ENCODE peak calls at places on chromosomes 12 and 14, in seven cellular contexts. Q is neural crest cell, X is progenitor cell of endocrine pancreas, O is tibial nerve, G is WTC11, D is OCI-LY7, F is GM20000. W is an unnamed sample.

GRCh38 chr12:131796754-131797587 is 31.2 kb upstream of the MMP17 start:
- DNase-seq in Q (no peak), X (no peak), O (no peak), G (peak; percentile 65), D (no peak), F (no peak), W (peak; percentile 80)

GRCh38 chr12:122687091-122687490 is 16.1 kb downstream of the HCAR2 start:
- DNase-seq in Q (no peak), X (no peak), O (no peak), G (no peak), D (no peak), F (no peak), W (no peak)

GRCh38 chr12:118371354-118372282 is 1.1 kb downstream of the TAOK3 start:
- DNase-seq in Q (peak; percentile 6), X (peak; percentile 14), O (no peak), G (peak; percentile 35), D (no peak), F (peak; percentile 25), W (peak; percentile 37)

GRCh38 chr12:54175130-54175963 is 13.4 kb downstream of the SMUG1 start:
- DNase-seq in Q (no peak), X (no peak), O (no peak), G (no peak), D (peak; percentile 20), F (peak; percentile 77), W (no peak)

GRCh38 chr12:125330645-125331341 is 265.6 kb downstream of the AACS start:
- DNase-seq in Q (peak; percentile 92), X (peak; percentile 87), O (peak; percentile 58), G (peak; percentile 94), D (peak; percentile 53), F (peak; percentile 87), W (peak; percentile 93)

GRCh38 chr14:68961781-68962584 is 17.1 kb downstream of the ACTN1 start:
- DNase-seq in Q (no peak), X (no peak), O (no peak), G (peak; percentile 63), D (no peak), F (no peak), W (peak; percentile 81)

GRCh38 chr14:33962016-33962415 is 11.1 kb upstream of the EGLN3 start:
- DNase-seq in Q (no peak), X (no peak), O (no peak), G (no peak), D (no peak), F (no peak), W (no peak)

GRCh38 chr12:27491226-27491625 is 32.8 kb upstream of the PPFIBP1 start:
- DNase-seq in Q (no peak), X (no peak), O (no peak), G (no peak), D (no peak), F (no peak), W (no peak)

GRCh38 chr12:25458047-25458552 is 95.0 kb downstream of the LMNTD1 start:
- DNase-seq in Q (no peak), X (no peak), O (peak; percentile 44), G (no peak), D (no peak), F (no peak), W (no peak)

GRCh38 chr14:77498120-77498979 is at the start of gene ISM2:
- DNase-seq in Q (peak; percentile 28), X (peak; percentile 45), O (no peak), G (peak; percentile 63), D (no peak), F (peak; percentile 89), W (peak; percentile 59)

GRCh38 chr12:110647669-110648068 is 33.7 kb downstream of the TCTN1 start:
- DNase-seq in Q (no peak), X (no peak), O (no peak), G (no peak), D (peak; percentile 92), F (no peak), W (no peak)

GRCh38 chr14:69632752-69633151 is 21.4 kb downstream of the SUSD6 start:
- DNase-seq in Q (no peak), X (no peak), O (no peak), G (no peak), D (no peak), F (no peak), W (no peak)

DNA sequence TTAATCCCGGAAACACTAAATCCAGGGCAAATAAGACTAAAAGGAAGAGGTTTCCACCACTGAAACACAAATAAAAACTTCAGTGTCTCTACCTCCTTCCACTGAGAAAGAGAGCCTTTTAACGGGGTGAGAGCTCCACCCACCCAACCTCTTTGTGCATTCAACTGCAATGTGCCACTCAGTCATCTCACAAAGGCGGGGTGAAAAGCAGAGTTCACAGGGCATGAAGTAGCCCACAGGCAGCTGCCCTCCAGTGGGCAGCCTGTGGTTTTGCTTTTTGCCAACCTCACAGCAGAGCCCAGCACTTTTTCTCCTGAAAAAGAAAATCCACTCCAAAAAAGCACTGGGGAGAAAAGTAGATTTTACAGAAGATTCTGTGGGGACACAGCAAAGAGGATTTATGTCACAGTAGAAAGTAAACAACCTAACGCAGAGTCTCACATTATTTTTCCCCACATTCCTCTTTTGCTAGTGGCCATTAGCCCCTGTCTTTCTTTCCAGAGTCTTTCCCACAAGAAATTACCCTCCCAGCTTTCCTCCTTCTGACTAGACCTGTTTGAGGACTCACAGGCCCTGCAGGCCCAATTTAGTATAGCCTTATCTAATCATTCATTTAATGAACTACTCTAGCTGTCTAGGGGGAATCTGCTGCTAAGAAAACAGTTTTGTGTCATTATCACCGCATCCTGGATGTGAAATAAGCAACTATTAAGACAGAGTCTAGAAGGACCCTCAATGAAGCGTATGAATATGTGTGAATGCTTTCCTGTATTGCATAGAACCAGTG is 753.8 kb upstream of the FOXG1 start:
- DNase-seq in Q (peak; percentile 5), X (no peak), O (no peak), G (peak; percentile 14), D (no peak), F (no peak), W (peak; percentile 46)
- TF ChIP-seq CTCF in Q (peak; percentile 37), X (peak; percentile 16), O (no peak), G (no peak), D (no peak), F (no peak), W (peak; percentile 44)

DNA sequence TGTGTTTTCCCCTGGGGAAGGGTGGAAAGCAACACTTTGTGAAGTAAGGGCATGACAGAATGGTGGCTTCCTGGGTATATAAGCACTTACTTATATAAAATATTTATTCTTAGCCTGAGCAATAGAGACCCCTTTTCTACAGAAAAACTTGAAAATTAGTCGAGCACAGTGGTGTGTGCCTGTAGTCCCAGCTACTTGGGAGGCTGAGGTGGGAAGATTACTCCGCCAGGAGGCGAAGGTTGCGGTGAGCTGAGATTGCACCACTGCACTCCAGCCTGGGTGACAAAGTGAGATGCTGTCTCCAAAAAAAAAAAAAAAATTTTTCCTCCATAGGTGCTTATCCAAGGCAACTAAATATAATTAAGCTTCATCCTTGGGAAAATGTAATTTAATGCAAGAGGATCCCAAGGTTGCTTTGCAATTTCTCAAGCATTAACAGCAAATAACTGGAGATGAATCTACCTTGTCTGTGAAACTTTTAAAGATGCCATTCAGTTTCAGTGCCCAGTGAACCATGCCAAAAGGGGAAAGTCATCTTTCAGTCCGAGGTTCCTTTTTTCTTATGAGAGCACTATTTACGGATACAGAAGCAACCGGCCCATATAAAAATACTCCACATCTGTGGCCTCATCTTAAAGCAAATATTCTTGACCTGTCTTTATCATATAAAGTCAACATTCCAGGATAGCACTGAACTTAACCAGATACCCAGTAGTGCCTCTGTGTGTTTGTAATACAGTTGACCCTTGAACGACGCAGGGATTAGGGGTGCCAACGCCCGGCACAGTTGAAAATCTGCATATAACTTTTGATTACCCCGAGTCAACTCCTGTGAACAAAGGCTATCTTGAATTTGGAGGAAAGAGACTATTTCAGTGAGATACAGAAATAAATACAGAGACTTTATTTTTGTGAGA is 209.2 kb downstream of the PCNX1 start:
- DNase-seq in Q (no peak), X (no peak), O (no peak), G (no peak), D (peak; percentile 89), F (no peak), W (no peak)
- TF ChIP-seq CTCF in Q (no peak), X (no peak), O (no peak), G (no peak), D (peak; percentile 65), F (no peak), W (no peak)

GRCh38 chr14:74549588-74549987 is 56.0 kb downstream of the ISCA2 start:
- DNase-seq in Q (no peak), X (no peak), O (no peak), G (no peak), D (no peak), F (no peak), W (no peak)
- TF ChIP-seq CTCF in Q (no peak), X (peak; percentile 20), O (no peak), G (no peak), D (no peak), F (no peak), W (peak; percentile 53)

GRCh38 chr12:14135996-14136395 is 154.6 kb upstream of the GRIN2B start:
- DNase-seq in Q (no peak), X (no peak), O (no peak), G (no peak), D (no peak), F (no peak), W (no peak)

GRCh38 chr12:14138495-14138894 is 157.1 kb upstream of the GRIN2B start:
- DNase-seq in Q (peak; percentile 8), X (peak; percentile 41), O (no peak), G (peak; percentile 64), D (peak; percentile 66), F (no peak), W (peak; percentile 69)
- TF ChIP-seq CTCF in Q (peak; percentile 62), X (peak; percentile 69), O (no peak), G (peak; percentile 50), D (peak; percentile 81), F (no peak), W (peak; percentile 74)

GRCh38 chr14:37597538-37598084 is 2.2 kb downstream of the TTC6 start:
- DNase-seq in Q (no peak), X (no peak), O (no peak), G (peak; percentile 72), D (no peak), F (peak; percentile 23), W (peak; percentile 71)
- TF ChIP-seq CTCF in Q (peak; percentile 59), X (peak; percentile 71), O (peak; percentile 14), G (peak; percentile 58), D (no peak), F (no peak), W (peak; percentile 73)

W was measured in H9.